ENCODE peak calls at places on chromosomes 13 and 19, in seven cellular contexts. H, E, J, M, Q, G and K are unnamed samples.
A peak's percentile ranks its signal among the peaks of the same experiment; 100 is the strongest.

GRCh38 chr13:46562581-46562980 is 9.6 kb downstream of the LRCH1 start:
- DNase-seq in G (no peak), J (no peak), E (no peak), Q (no peak), H (no peak), M (no peak), K (no peak)

GRCh38 chr13:33441015-33441414 is 155.5 kb upstream of the STARD13 start:
- DNase-seq in M (no peak), G (no peak), Q (peak; percentile 46), E (no peak), H (peak; percentile 76), J (peak; percentile 21), K (peak; percentile 47)

GRCh38 chr19:32651729-32652140 is 23.2 kb downstream of the ANKRD27 start:
- DNase-seq in Q (peak; percentile 85), H (peak; percentile 90), G (peak; percentile 77), M (no peak), E (peak; percentile 37), J (no peak), K (peak; percentile 11)

GRCh38 chr13:110425444-110425780 is 118.3 kb downstream of the COL4A2 start:
- DNase-seq in Q (no peak), G (no peak), M (no peak), E (no peak), H (no peak), J (peak; percentile 97), K (peak; percentile 96)

GRCh38 chr13:108220042-108220441 is 1.9 kb downstream of the ABHD13 start:
- DNase-seq in Q (no peak), G (no peak), M (no peak), H (peak; percentile 36), E (no peak), J (no peak), K (no peak)

GRCh38 chr13:106802917-106803316 is 235.0 kb upstream of the ARGLU1 start:
- DNase-seq in J (no peak), M (no peak), Q (peak; percentile 41), H (no peak), G (no peak), E (no peak), K (no peak)

GRCh38 chr13:60370343-60370742 is 26.7 kb upstream of the TDRD3 start:
- DNase-seq in M (no peak), H (no peak), Q (no peak), G (no peak), J (no peak), E (no peak), K (no peak)

GRCh38 chr19:1000095-1000494 is at the start of gene GRIN3B:
- DNase-seq in M (peak; percentile 54), J (peak; percentile 51), G (peak; percentile 89), Q (peak; percentile 86), E (peak; percentile 60), H (peak; percentile 69), K (peak; percentile 40)

GRCh38 chr19:1449467-1450442 is at the start of gene APC2:
- DNase-seq in G (peak; percentile 93), H (peak; percentile 73), J (peak; percentile 44), E (peak; percentile 82), Q (peak; percentile 83), M (no peak), K (peak; percentile 44)

GRCh38 chr19:32605544-32605943 is 24.6 kb downstream of the PDCD5 start:
- DNase-seq in M (no peak), G (no peak), H (no peak), Q (no peak), E (no peak), J (no peak), K (no peak)

GRCh38 chr19:40501599-40501998 is 34.8 kb downstream of the SPTBN4 start:
- DNase-seq in Q (no peak), M (no peak), E (no peak), G (no peak), H (no peak), J (no peak), K (no peak)

GRCh38 chr19:3606690-3607289 is at the start of gene TBXA2R:
- DNase-seq in M (no peak), G (peak; percentile 93), Q (peak; percentile 76), J (peak; percentile 75), E (no peak), H (peak; percentile 49), K (peak; percentile 43)

GRCh38 chr19:48806818-48807589 is 3.8 kb downstream of the BCAT2 start:
- DNase-seq in H (peak; percentile 54), M (no peak), J (peak; percentile 59), E (peak; percentile 68), Q (peak; percentile 66), G (peak; percentile 55), K (peak; percentile 39)

GRCh38 chr13:77678691-77679090 is 18.8 kb upstream of the SLAIN1 start:
- DNase-seq in G (no peak), M (no peak), H (no peak), Q (no peak), E (no peak), J (no peak), K (no peak)

GRCh38 chr13:95641961-95642621 is 2.4 kb downstream of the DZIP1 start:
- DNase-seq in G (peak; percentile 81), J (peak; percentile 59), M (no peak), H (peak; percentile 57), Q (peak; percentile 76), E (peak; percentile 6), K (peak; percentile 43)

GRCh38 chr19:18634612-18635290 is 2.1 kb upstream of the KLHL26 start:
- DNase-seq in H (no peak), G (no peak), Q (no peak), J (no peak), E (no peak), M (no peak), K (peak; percentile 37)

GRCh38 chr19:32748497-32748896 is 28.9 kb downstream of the TDRD12 start:
- DNase-seq in Q (no peak), H (peak; percentile 35), G (peak; percentile 44), E (no peak), J (no peak), M (no peak), K (no peak)

GRCh38 chr19:37007587-37008220 is 70.5 kb upstream of the ZNF420 start:
- DNase-seq in M (peak; percentile 86), J (no peak), Q (no peak), G (no peak), H (no peak), E (no peak), K (no peak)

GRCh38 chr19:46881092-46881491 is 20.3 kb downstream of the ARHGAP35 start:
- DNase-seq in E (no peak), M (no peak), H (no peak), Q (no peak), J (no peak), G (no peak), K (no peak)

GRCh38 chr19:13366529-13367143 is 139.6 kb downstream of the CACNA1A start:
- DNase-seq in E (peak; percentile 30), H (peak; percentile 57), M (no peak), J (no peak), G (peak; percentile 56), Q (peak; percentile 40), K (peak; percentile 31)

GRCh38 chr19:34678085-34678412 is 571 bp downstream of the ZNF302 start:
- DNase-seq in M (no peak), G (no peak), J (no peak), Q (no peak), H (no peak), E (no peak), K (no peak)

GRCh38 chr13:106911602-106912001 is 343.7 kb upstream of the ARGLU1 start:
- DNase-seq in J (no peak), M (no peak), Q (no peak), G (no peak), H (no peak), E (no peak), K (no peak)

GRCh38 chr19:46384396-46384795 is 29.0 kb downstream of the CCDC8 start:
- DNase-seq in Q (peak; percentile 15), H (no peak), J (no peak), M (no peak), G (no peak), E (no peak), K (no peak)

GRCh38 chr19:49020931-49021895 is 2.9 kb downstream of the CGB3 start:
- DNase-seq in J (peak; percentile 77), M (no peak), G (no peak), Q (no peak), E (no peak), H (no peak), K (peak; percentile 25)

GRCh38 chr13:19048381-19048780 is 133.2 kb downstream of the TUBA3C start:
- DNase-seq in M (no peak), J (no peak), Q (no peak), E (no peak), G (no peak), H (no peak), K (no peak)

GRCh38 chr19:14370169-14370998 is 10.9 kb upstream of the ADGRE5 start:
- DNase-seq in G (no peak), E (no peak), M (no peak), Q (no peak), H (no peak), J (no peak), K (no peak)

GRCh38 chr19:14378890-14379289 is 2.4 kb upstream of the ADGRE5 start:
- DNase-seq in E (no peak), G (no peak), J (no peak), H (no peak), Q (no peak), M (no peak), K (no peak)

GRCh38 chr19:14371321-14371821 is 9.9 kb upstream of the ADGRE5 start:
- DNase-seq in E (no peak), J (no peak), Q (no peak), G (no peak), M (no peak), H (no peak), K (no peak)

GRCh38 chr19:14375582-14376291 is 5.5 kb upstream of the ADGRE5 start:
- DNase-seq in J (peak; percentile 46), H (no peak), Q (no peak), M (no peak), E (no peak), G (no peak), K (peak; percentile 22)

GRCh38 chr19:14375055-14375581 is 6.1 kb upstream of the ADGRE5 start:
- DNase-seq in H (no peak), J (no peak), Q (no peak), E (no peak), M (peak; percentile 7), G (no peak), K (no peak)
- H3K23ac ChIP-seq in H (no peak overlapping the region), J (no peak overlapping the region), Q (no peak overlapping the region), E (no peak overlapping the region), M (no peak overlapping the region), G (no peak overlapping the region), K (no peak overlapping the region)

GRCh38 chr19:42088471-42089190 is 12.7 kb downstream of the ZNF574 start:
- DNase-seq in J (peak; percentile 79), G (no peak), H (no peak), M (no peak), E (no peak), Q (no peak), K (peak; percentile 81)
- H3K23ac ChIP-seq in J (no peak overlapping the region), G (no peak overlapping the region), H (no peak overlapping the region), M (no peak overlapping the region), E (no peak overlapping the region), Q (no peak overlapping the region), K (peak overlapping the region; percentile 95)

DNA sequence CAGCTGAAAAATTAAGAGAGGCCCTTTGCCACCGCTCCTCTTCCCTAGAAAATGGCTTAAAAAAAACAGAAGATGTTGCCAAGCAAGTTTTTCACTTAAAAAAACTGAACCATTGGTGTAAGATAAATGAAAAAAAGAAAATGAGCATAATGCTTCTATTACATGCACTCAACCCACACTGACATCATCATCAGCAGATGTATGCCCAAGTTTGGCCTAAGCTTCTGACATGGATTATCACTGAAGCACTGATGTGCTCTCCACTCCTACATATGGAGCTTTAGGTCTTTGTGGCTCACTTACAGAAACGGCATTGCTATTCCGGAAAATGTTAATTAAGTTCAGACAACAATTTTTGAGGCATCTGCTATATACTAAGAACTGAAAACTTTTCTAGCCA is 7.9 kb downstream of the RXFP2 start:
- DNase-seq in Q (no peak), G (no peak), J (no peak), H (no peak), E (no peak), M (no peak), K (no peak)
- H3K23ac ChIP-seq in Q (no peak overlapping the region), G (no peak overlapping the region), J (no peak overlapping the region), H (no peak overlapping the region), E (no peak overlapping the region), M (no peak overlapping the region), K (no peak overlapping the region)

GRCh38 chr19:55907746-55908145 is 24.4 kb downstream of the NLRP13 start:
- DNase-seq in J (no peak), M (no peak), G (no peak), H (no peak), Q (no peak), E (no peak), K (no peak)
- H3K23ac ChIP-seq in J (no peak overlapping the region), M (no peak overlapping the region), G (no peak overlapping the region), H (no peak overlapping the region), Q (no peak overlapping the region), E (no peak overlapping the region), K (no peak overlapping the region)